ENCODE peak calls at places on chromosomes 2 and 18, in nine cellular contexts. Z is HL-60, U is skeletal muscle cell, P is GM23248, N is A549, V is fibroblast of pulmonary artery, D is fibroblast of lung, J is psoas muscle, X is sigmoid colon. C is an unnamed sample.

GRCh38 chr18:77069931-77070330 is 62.7 kb downstream of the MBP start:
- DNase-seq in Z (no peak), V (no peak), P (no peak), N (no peak), J (no peak), U (no peak), D (no peak), X (no peak), C (no peak)

GRCh38 chr2:230723363-230723762 is 10.7 kb downstream of the CAB39 start:
- DNase-seq in V (peak; percentile 45), J (no peak), X (no peak), N (no peak), Z (no peak), U (no peak), P (peak; percentile 53), D (no peak), C (no peak)

GRCh38 chr2:28134262-28134812 is 243.8 kb downstream of the BABAM2 start:
- DNase-seq in X (peak; percentile 70), J (no peak), D (peak; percentile 58), P (no peak), V (peak; percentile 42), N (no peak), Z (peak; percentile 58), U (no peak), C (no peak)

GRCh38 chr2:231387904-231388724 is 7.4 kb upstream of the B3GNT7 start:
- DNase-seq in D (peak; percentile 56), X (peak; percentile 85), Z (peak; percentile 85), P (peak; percentile 62), V (peak; percentile 64), J (peak; percentile 49), N (no peak), U (no peak), C (peak; percentile 49)

GRCh38 chr2:67689186-67689585 is 292.1 kb downstream of the ETAA1 start:
- DNase-seq in V (no peak), Z (no peak), P (no peak), J (no peak), X (no peak), D (no peak), U (no peak), N (no peak), C (no peak)

GRCh38 chr2:200239216-200239615 is 67.3 kb upstream of the SPATS2L start:
- DNase-seq in Z (no peak), X (no peak), J (no peak), V (no peak), U (no peak), N (no peak), P (peak; percentile 46), D (no peak), C (peak; percentile 13)

GRCh38 chr2:151977631-151978030 is 121.2 kb downstream of the CACNB4 start:
- DNase-seq in D (no peak), V (no peak), Z (no peak), J (no peak), X (no peak), N (no peak), P (no peak), U (no peak), C (no peak)

GRCh38 chr18:57518533-57518932 is 68.0 kb downstream of the FECH start:
- DNase-seq in P (no peak), V (no peak), J (no peak), X (no peak), U (no peak), Z (no peak), N (no peak), D (no peak), C (no peak)

GRCh38 chr2:215653344-215654015 is 217.6 kb upstream of the FN1 start:
- DNase-seq in Z (no peak), J (no peak), X (no peak), N (no peak), U (peak; percentile 69), P (peak; percentile 83), V (peak; percentile 35), D (peak; percentile 77), C (peak; percentile 72)

GRCh38 chr2:107591541-107591940 is 235.2 kb upstream of the RGPD4 start:
- DNase-seq in U (no peak), V (peak; percentile 31), N (no peak), Z (no peak), P (peak; percentile 76), D (no peak), J (no peak), X (no peak), C (peak; percentile 62)

GRCh38 chr2:224211821-224212220 is 172.7 kb upstream of the SERPINE2 start:
- DNase-seq in U (no peak), Z (no peak), J (no peak), X (no peak), D (peak; percentile 52), V (peak; percentile 78), N (no peak), P (peak; percentile 6), C (peak; percentile 60)

DNA sequence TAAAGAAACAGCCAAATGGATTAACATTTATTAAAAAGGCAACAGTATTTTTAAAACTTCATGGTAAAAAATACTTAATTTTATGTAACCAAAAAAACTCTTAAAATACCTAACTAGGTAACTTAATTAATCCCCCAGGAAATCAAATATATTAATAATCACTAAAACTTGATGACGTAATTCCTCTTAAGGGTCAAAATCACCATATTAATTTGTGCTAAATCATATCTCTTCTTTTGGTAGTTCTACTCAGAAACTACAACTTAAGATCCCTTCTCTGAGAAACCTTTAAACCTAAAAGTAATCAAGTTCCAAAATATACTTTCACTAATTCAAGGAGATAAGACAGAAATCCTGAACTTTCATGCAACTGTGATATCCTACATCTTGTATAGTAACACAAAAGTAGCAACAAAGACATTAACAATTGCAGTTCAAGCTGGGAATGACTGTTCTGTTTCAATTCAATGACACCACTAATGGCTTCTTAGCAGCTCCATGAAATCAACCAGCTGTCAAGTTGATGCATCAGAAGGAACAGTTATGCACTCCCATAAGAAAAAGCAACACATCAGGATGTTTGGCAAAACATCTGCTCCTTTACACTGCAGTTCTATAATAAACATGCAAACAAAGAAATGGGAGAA is 4.0 kb downstream of the BAZ2B start:
- DNase-seq in D (peak; percentile 71), U (no peak), P (peak; percentile 22), X (no peak), J (no peak), V (peak; percentile 56), Z (no peak), N (no peak), C (peak; percentile 16)
- H3K4me3 ChIP-seq in D (peak overlapping the region; percentile 20), U (no peak overlapping the region), P (peak overlapping the region; percentile 91), X (no peak overlapping the region), J (peak overlapping the region; percentile 83), V (peak overlapping the region; percentile 76), Z (no peak overlapping the region), N (no peak overlapping the region), C (no peak overlapping the region)

GRCh38 chr18:78785706-78786105 is 193.9 kb upstream of the SALL3 start:
- DNase-seq in V (no peak), U (no peak), P (no peak), D (no peak), N (no peak), Z (no peak), X (no peak), J (no peak), C (no peak)

GRCh38 chr18:78788161-78788560 is 191.5 kb upstream of the SALL3 start:
- DNase-seq in X (peak; percentile 52), D (no peak), V (no peak), P (no peak), Z (no peak), J (no peak), N (no peak), U (no peak), C (no peak)

GRCh38 chr18:78786776-78787175 is 192.8 kb upstream of the SALL3 start:
- DNase-seq in U (no peak), N (no peak), P (no peak), D (no peak), V (no peak), J (no peak), Z (no peak), X (peak; percentile 28), C (no peak)

GRCh38 chr18:78789850-78790249 is 189.8 kb upstream of the SALL3 start:
- DNase-seq in D (no peak), X (peak; percentile 45), Z (no peak), J (no peak), V (no peak), P (no peak), U (no peak), N (no peak), C (no peak)

GRCh38 chr18:78787751-78788150 is 191.9 kb upstream of the SALL3 start:
- DNase-seq in Z (no peak), D (no peak), N (no peak), J (no peak), V (no peak), P (no peak), X (peak; percentile 41), U (no peak), C (no peak)
- H3K4me3 ChIP-seq in Z (no peak overlapping the region), D (no peak overlapping the region), N (no peak overlapping the region), J (no peak overlapping the region), V (no peak overlapping the region), P (no peak overlapping the region), X (no peak overlapping the region), U (no peak overlapping the region), C (no peak overlapping the region)

GRCh38 chr2:104562537-104562936 is 291.4 kb upstream of the POU3F3 start:
- DNase-seq in J (no peak), Z (no peak), D (no peak), U (no peak), N (no peak), P (no peak), X (no peak), V (no peak), C (no peak)
- H3K4me3 ChIP-seq in J (no peak overlapping the region), Z (no peak overlapping the region), D (no peak overlapping the region), U (no peak overlapping the region), N (no peak overlapping the region), P (no peak overlapping the region), X (no peak overlapping the region), V (no peak overlapping the region), C (no peak overlapping the region)

GRCh38 chr2:163351966-163352365 is 383.8 kb downstream of the FIGN start:
- DNase-seq in Z (no peak), X (no peak), N (no peak), D (no peak), U (no peak), V (no peak), J (no peak), P (no peak), C (no peak)

GRCh38 chr2:163347982-163348842 is 387.6 kb downstream of the FIGN start:
- DNase-seq in U (peak; percentile 61), P (no peak), D (peak; percentile 79), N (peak; percentile 70), Z (peak; percentile 62), X (peak; percentile 90), J (peak; percentile 73), V (peak; percentile 94), C (peak; percentile 72)

GRCh38 chr2:163343316-163343715 is 392.5 kb downstream of the FIGN start:
- DNase-seq in U (no peak), J (no peak), V (no peak), P (no peak), X (no peak), N (no peak), Z (no peak), D (no peak), C (no peak)

GRCh38 chr2:163345795-163346573 is 389.8 kb downstream of the FIGN start:
- DNase-seq in D (peak; percentile 66), N (peak; percentile 26), V (peak; percentile 69), X (no peak), P (peak; percentile 69), J (no peak), U (no peak), Z (peak; percentile 35), C (peak; percentile 40)

DNA sequence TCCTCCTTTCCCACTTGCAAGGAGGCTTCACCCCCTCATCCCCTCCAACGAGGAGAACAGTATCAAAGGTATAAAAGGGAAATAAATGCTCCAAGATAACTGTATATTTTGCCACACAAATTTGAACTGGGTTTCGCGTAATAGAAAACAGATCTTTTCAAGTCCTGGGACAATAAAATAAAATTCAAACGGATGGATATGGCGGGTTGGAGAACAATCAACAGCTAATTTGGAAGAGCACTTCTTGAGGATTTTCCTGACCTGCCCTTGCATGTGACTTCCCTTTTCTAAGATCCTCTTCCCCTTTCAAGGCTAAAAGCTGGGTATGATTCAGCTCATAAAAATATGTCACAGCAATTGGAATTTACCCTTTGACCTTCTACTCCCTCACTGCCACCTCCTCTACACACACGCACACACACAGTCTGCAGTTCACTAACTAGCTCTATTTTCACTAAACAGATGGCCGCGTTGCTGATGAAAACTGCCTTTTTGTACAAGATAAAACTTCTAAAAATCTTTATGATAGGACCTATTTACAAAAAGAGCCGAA is 386.9 kb downstream of the FIGN start:
- DNase-seq in D (peak; percentile 84), Z (peak; percentile 75), U (peak; percentile 39), X (no peak), N (peak; percentile 55), J (no peak), P (peak; percentile 16), V (peak; percentile 81), C (peak; percentile 41)
- H3K4me3 ChIP-seq in D (peak overlapping the region; percentile 53), Z (no peak overlapping the region), U (peak overlapping the region; percentile 31), X (peak overlapping the region; percentile 35), N (peak overlapping the region; percentile 44), J (peak overlapping the region; percentile 61), P (no peak overlapping the region), V (peak overlapping the region; percentile 48), C (no peak overlapping the region)